ENCODE peak calls at places on chromosomes 7 and 10, in four cellular contexts. One of them, this sample, is unnamed.

GRCh38 chr10:9035355-9035754 is 980.9 kb downstream of the GATA3 start:
- DNase-seq in prostate gland: no peak
- DNase-seq in nephron progenitor cell: no peak
- DNase-seq in cardiac muscle cell: no peak
- DNase-seq in this sample: no peak

GRCh38 chr7:99386584-99387238 is 12.2 kb downstream of the ARPC1B start:
- DNase-seq in nephron progenitor cell: no peak
- DNase-seq in cardiac muscle cell: no peak
- DNase-seq in prostate gland: no peak
- DNase-seq in this sample: no peak

GRCh38 chr7:75905785-75906604 is 9.0 kb upstream of the POR start:
- DNase-seq in prostate gland: no peak
- DNase-seq in nephron progenitor cell: peak
- DNase-seq in cardiac muscle cell: no peak
- DNase-seq in this sample: no peak

GRCh38 chr7:75662579-75663301 is 76.0 kb downstream of the HIP1 start:
- DNase-seq in prostate gland: no peak
- DNase-seq in nephron progenitor cell: no peak
- DNase-seq in cardiac muscle cell: no peak
- DNase-seq in this sample: no peak

GRCh38 chr7:33251261-33251660 is 121.9 kb downstream of the BBS9 start:
- DNase-seq in nephron progenitor cell: no peak
- DNase-seq in cardiac muscle cell: no peak
- DNase-seq in prostate gland: no peak
- DNase-seq in this sample: no peak

GRCh38 chr7:27560706-27561235 is 101.9 kb downstream of the HIBADH start:
- DNase-seq in nephron progenitor cell: no peak
- DNase-seq in cardiac muscle cell: no peak
- DNase-seq in prostate gland: no peak
- DNase-seq in this sample: no peak

GRCh38 chr10:131949041-131949862 is 32.5 kb downstream of the BNIP3 start:
- DNase-seq in nephron progenitor cell: no peak
- DNase-seq in cardiac muscle cell: no peak
- DNase-seq in prostate gland: no peak
- DNase-seq in this sample: no peak

GRCh38 chr7:80095545-80095944 is 39.1 kb upstream of the GNAI1 start:
- DNase-seq in prostate gland: no peak
- DNase-seq in nephron progenitor cell: no peak
- DNase-seq in cardiac muscle cell: no peak
- DNase-seq in this sample: no peak

GRCh38 chr10:98125940-98126631 is 8.4 kb upstream of the R3HCC1L start:
- DNase-seq in cardiac muscle cell: no peak
- DNase-seq in prostate gland: no peak
- DNase-seq in nephron progenitor cell: no peak
- DNase-seq in this sample: no peak

GRCh38 chr10:124338276-124338915 is 80.3 kb downstream of the OAT start:
- DNase-seq in cardiac muscle cell: no peak
- DNase-seq in prostate gland: no peak
- DNase-seq in nephron progenitor cell: no peak
- DNase-seq in this sample: no peak

GRCh38 chr7:82044497-82045080 is 274.7 kb upstream of the HGF start:
- DNase-seq in prostate gland: peak
- DNase-seq in cardiac muscle cell: peak
- DNase-seq in nephron progenitor cell: peak
- DNase-seq in this sample: no peak

GRCh38 chr7:17625038-17625437 is 315.3 kb downstream of the SNX13 start:
- DNase-seq in prostate gland: no peak
- DNase-seq in cardiac muscle cell: no peak
- DNase-seq in nephron progenitor cell: no peak
- DNase-seq in this sample: no peak

GRCh38 chr10:78953124-78954008 is 115.4 kb upstream of the ZMIZ1 start:
- DNase-seq in nephron progenitor cell: peak
- DNase-seq in cardiac muscle cell: no peak
- DNase-seq in prostate gland: no peak
- DNase-seq in this sample: no peak

GRCh38 chr10:84613336-84614021 is 285.1 kb downstream of the CCSER2 start:
- DNase-seq in prostate gland: peak
- DNase-seq in nephron progenitor cell: peak
- DNase-seq in cardiac muscle cell: peak
- DNase-seq in this sample: peak

GRCh38 chr10:104406715-104407517 is 53.3 kb downstream of the CFAP58 start:
- DNase-seq in prostate gland: peak
- DNase-seq in nephron progenitor cell: no peak
- DNase-seq in cardiac muscle cell: peak
- DNase-seq in this sample: no peak

GRCh38 chr10:62093863-62094291 is 174.8 kb downstream of the RTKN2 start:
- DNase-seq in prostate gland: no peak
- DNase-seq in cardiac muscle cell: no peak
- DNase-seq in nephron progenitor cell: no peak
- DNase-seq in this sample: no peak

GRCh38 chr7:104963991-104964385 is 50.0 kb upstream of the KMT2E start:
- DNase-seq in cardiac muscle cell: no peak
- DNase-seq in nephron progenitor cell: no peak
- DNase-seq in prostate gland: no peak
- DNase-seq in this sample: no peak

GRCh38 chr10:90742189-90742588 is 115.7 kb downstream of the HTR7 start:
- DNase-seq in prostate gland: no peak
- DNase-seq in nephron progenitor cell: no peak
- DNase-seq in cardiac muscle cell: no peak
- DNase-seq in this sample: no peak

GRCh38 chr10:89207181-89207800 is at the start of gene CH25H:
- DNase-seq in cardiac muscle cell: peak
- DNase-seq in nephron progenitor cell: peak
- DNase-seq in prostate gland: peak
- DNase-seq in this sample: peak

GRCh38 chr7:95867309-95867708 is 95.0 kb downstream of the DYNC1I1 start:
- DNase-seq in nephron progenitor cell: no peak
- DNase-seq in cardiac muscle cell: no peak
- DNase-seq in prostate gland: no peak
- DNase-seq in this sample: no peak

GRCh38 chr7:90657481-90657880 is 61.4 kb downstream of the CDK14 start:
- DNase-seq in nephron progenitor cell: no peak
- DNase-seq in prostate gland: no peak
- DNase-seq in cardiac muscle cell: no peak
- DNase-seq in this sample: no peak

GRCh38 chr7:45061352-45061751 is 27.4 kb downstream of the NACAD start:
- DNase-seq in nephron progenitor cell: no peak
- DNase-seq in prostate gland: no peak
- DNase-seq in cardiac muscle cell: no peak
- DNase-seq in this sample: no peak

GRCh38 chr10:49174261-49174925 is 13.8 kb downstream of the TMEM273 start:
- DNase-seq in prostate gland: peak
- DNase-seq in nephron progenitor cell: no peak
- DNase-seq in cardiac muscle cell: no peak
- DNase-seq in this sample: no peak

GRCh38 chr10:129950651-129951050 is 13.4 kb downstream of the EBF3 start:
- DNase-seq in cardiac muscle cell: no peak
- DNase-seq in nephron progenitor cell: no peak
- DNase-seq in prostate gland: no peak
- DNase-seq in this sample: no peak

GRCh38 chr10:86135191-86135590 is 231.4 kb downstream of the GRID1 start:
- DNase-seq in nephron progenitor cell: no peak
- DNase-seq in cardiac muscle cell: no peak
- DNase-seq in prostate gland: no peak
- DNase-seq in this sample: no peak

GRCh38 chr7:38796636-38797501 is 112.1 kb downstream of the VPS41 start:
- DNase-seq in nephron progenitor cell: peak
- DNase-seq in prostate gland: peak
- DNase-seq in cardiac muscle cell: peak
- DNase-seq in this sample: peak

GRCh38 chr7:2785071-2785500 is 59.0 kb downstream of the GNA12 start:
- DNase-seq in cardiac muscle cell: peak
- DNase-seq in nephron progenitor cell: no peak
- DNase-seq in prostate gland: no peak
- DNase-seq in this sample: no peak

GRCh38 chr7:132500727-132501410 is 75.4 kb downstream of the PLXNA4 start:
- DNase-seq in prostate gland: no peak
- DNase-seq in cardiac muscle cell: peak
- DNase-seq in nephron progenitor cell: no peak
- DNase-seq in this sample: no peak

GRCh38 chr7:84102213-84102612 is 92.4 kb downstream of the SEMA3A start:
- DNase-seq in nephron progenitor cell: no peak
- DNase-seq in cardiac muscle cell: no peak
- DNase-seq in prostate gland: no peak
- DNase-seq in this sample: no peak

GRCh38 chr7:21368317-21368716 is 59.6 kb upstream of the SP4 start:
- DNase-seq in prostate gland: no peak
- DNase-seq in cardiac muscle cell: no peak
- DNase-seq in nephron progenitor cell: no peak
- DNase-seq in this sample: no peak

GRCh38 chr7:1567082-1567771 is 2.6 kb downstream of the PSMG3 start:
- DNase-seq in nephron progenitor cell: no peak
- DNase-seq in cardiac muscle cell: no peak
- DNase-seq in prostate gland: no peak
- DNase-seq in this sample: no peak

GRCh38 chr7:38671901-38672559 is 40.9 kb upstream of the AMPH start:
- DNase-seq in cardiac muscle cell: no peak
- DNase-seq in nephron progenitor cell: no peak
- DNase-seq in prostate gland: no peak
- DNase-seq in this sample: no peak

GRCh38 chr10:78205457-78205856 is 171.8 kb downstream of the RPS24 start:
- DNase-seq in prostate gland: no peak
- DNase-seq in cardiac muscle cell: no peak
- DNase-seq in nephron progenitor cell: no peak
- DNase-seq in this sample: no peak

GRCh38 chr7:45451636-45452035 is 122.5 kb upstream of the ADCY1 start:
- DNase-seq in prostate gland: no peak
- DNase-seq in nephron progenitor cell: no peak
- DNase-seq in cardiac muscle cell: no peak
- DNase-seq in this sample: no peak

GRCh38 chr10:110273474-110273873 is 31.2 kb downstream of the SMNDC1 start:
- DNase-seq in nephron progenitor cell: no peak
- DNase-seq in prostate gland: peak
- DNase-seq in cardiac muscle cell: no peak
- DNase-seq in this sample: no peak

GRCh38 chr7:2692543-2692942 is 4.5 kb downstream of the AMZ1 start:
- DNase-seq in prostate gland: no peak
- DNase-seq in cardiac muscle cell: no peak
- DNase-seq in nephron progenitor cell: no peak
- DNase-seq in this sample: no peak

GRCh38 chr10:43913676-43914235 is 265.1 kb upstream of the ZNF32 start:
- DNase-seq in prostate gland: no peak
- DNase-seq in cardiac muscle cell: no peak
- DNase-seq in nephron progenitor cell: no peak
- DNase-seq in this sample: no peak

GRCh38 chr7:421056-421991 is 98.3 kb downstream of the PDGFA start:
- DNase-seq in prostate gland: no peak
- DNase-seq in nephron progenitor cell: no peak
- DNase-seq in cardiac muscle cell: no peak
- DNase-seq in this sample: no peak

GRCh38 chr7:121351682-121352081 is 22.9 kb downstream of the WNT16 start:
- DNase-seq in prostate gland: no peak
- DNase-seq in nephron progenitor cell: no peak
- DNase-seq in cardiac muscle cell: no peak
- DNase-seq in this sample: no peak
- TF ChIP-seq CTCF in prostate gland: no peak
- TF ChIP-seq CTCF in nephron progenitor cell: peak
- TF ChIP-seq CTCF in cardiac muscle cell: peak
- TF ChIP-seq CTCF in this sample: peak

GRCh38 chr7:94244760-94245159 is 149.9 kb upstream of the COL1A2 start:
- DNase-seq in nephron progenitor cell: no peak
- DNase-seq in cardiac muscle cell: no peak
- DNase-seq in prostate gland: no peak
- DNase-seq in this sample: no peak

GRCh38 chr7:94240902-94241301 is 153.8 kb upstream of the COL1A2 start:
- DNase-seq in prostate gland: no peak
- DNase-seq in cardiac muscle cell: no peak
- DNase-seq in nephron progenitor cell: no peak
- DNase-seq in this sample: no peak

GRCh38 chr7:94241402-94241925 is 153.2 kb upstream of the COL1A2 start:
- DNase-seq in nephron progenitor cell: no peak
- DNase-seq in prostate gland: no peak
- DNase-seq in cardiac muscle cell: no peak
- DNase-seq in this sample: no peak

GRCh38 chr7:94245500-94245899 is 149.2 kb upstream of the COL1A2 start:
- DNase-seq in cardiac muscle cell: no peak
- DNase-seq in prostate gland: no peak
- DNase-seq in nephron progenitor cell: no peak
- DNase-seq in this sample: no peak

GRCh38 chr7:94243312-94243711 is 151.4 kb upstream of the COL1A2 start:
- DNase-seq in cardiac muscle cell: no peak
- DNase-seq in prostate gland: no peak
- DNase-seq in nephron progenitor cell: peak
- DNase-seq in this sample: no peak
- TF ChIP-seq CTCF in cardiac muscle cell: no peak
- TF ChIP-seq CTCF in prostate gland: no peak
- TF ChIP-seq CTCF in nephron progenitor cell: no peak
- TF ChIP-seq CTCF in this sample: no peak

DNA sequence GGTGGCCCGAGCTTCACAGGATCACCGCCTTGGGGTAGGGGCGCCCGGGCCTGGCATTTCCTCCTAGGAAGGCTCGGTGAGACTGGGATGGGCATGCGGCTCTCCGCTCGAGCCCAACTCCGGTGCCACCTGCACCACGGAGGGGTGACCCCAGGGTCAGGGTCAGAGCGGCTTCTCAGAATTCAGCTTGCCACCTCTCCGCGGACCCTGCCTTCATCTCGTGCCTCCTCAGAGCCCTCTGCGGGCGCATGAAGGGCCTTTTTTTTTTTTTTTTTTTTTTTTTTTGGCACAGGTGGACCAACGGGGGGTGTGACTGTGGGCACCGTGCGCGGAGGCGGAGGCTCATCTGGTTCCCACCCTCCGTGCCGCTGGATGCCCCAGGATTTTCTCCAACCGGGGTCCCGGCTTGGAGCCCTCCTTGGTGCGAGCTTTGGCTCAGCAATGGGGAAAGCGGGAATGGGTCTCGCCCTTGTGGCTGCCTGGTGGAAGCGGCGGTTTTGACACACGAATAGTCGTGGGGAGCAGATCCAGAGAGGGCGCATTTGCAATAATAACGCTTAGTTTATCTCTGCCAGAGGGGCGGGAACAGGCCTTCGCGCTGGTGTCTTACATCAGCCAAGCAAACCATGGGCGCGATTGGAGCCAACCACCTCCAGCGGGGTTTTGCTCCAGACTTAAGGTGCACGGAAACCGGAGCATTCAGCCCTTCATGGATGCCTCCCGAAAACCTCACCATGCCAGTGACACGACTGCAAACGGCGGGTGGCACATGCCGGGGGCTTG is 5.0 kb upstream of the TNRC18 start:
- DNase-seq in prostate gland: no peak
- DNase-seq in cardiac muscle cell: peak
- DNase-seq in nephron progenitor cell: peak
- DNase-seq in this sample: peak
- TF ChIP-seq CTCF in prostate gland: no peak
- TF ChIP-seq CTCF in cardiac muscle cell: peak
- TF ChIP-seq CTCF in nephron progenitor cell: no peak
- TF ChIP-seq CTCF in this sample: no peak

DNA sequence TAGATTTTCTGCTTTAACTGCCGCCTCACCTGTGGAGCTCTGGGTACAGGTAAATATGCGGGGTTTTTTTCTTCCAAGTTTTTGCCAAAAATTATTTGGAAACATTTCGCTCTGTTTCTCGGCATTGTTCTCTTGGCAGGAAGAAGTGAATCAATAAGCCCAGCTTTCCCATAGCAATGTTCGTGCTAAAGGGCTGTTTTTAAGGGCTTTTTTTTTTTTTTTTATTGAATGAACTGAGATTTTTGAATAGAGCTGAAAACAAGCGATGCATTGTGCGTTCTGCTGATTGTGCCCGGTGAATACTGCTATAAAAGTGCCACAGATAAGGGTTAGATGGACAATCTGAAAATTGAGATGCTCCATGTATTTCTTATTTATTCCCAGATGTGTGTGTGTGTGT is 30.4 kb downstream of the KIAA1217 start:
- DNase-seq in prostate gland: no peak
- DNase-seq in nephron progenitor cell: no peak
- DNase-seq in cardiac muscle cell: no peak
- DNase-seq in this sample: no peak
- TF ChIP-seq CTCF in prostate gland: no peak
- TF ChIP-seq CTCF in nephron progenitor cell: no peak
- TF ChIP-seq CTCF in cardiac muscle cell: no peak
- TF ChIP-seq CTCF in this sample: no peak

This sample was measured in progenitor cell of endocrine pancreas.